ENCODE peak calls at places on chromosomes 12 and 14, in nine cellular contexts. One of them, this sample, is unnamed.

GRCh38 chr14:99242816-99243795 is 28.9 kb downstream of the BCL11B start:
- DNase-seq in CD8-positive, alpha-beta T cell: no peak
- DNase-seq in stomach: no peak
- DNase-seq in A549: no peak
- DNase-seq in breast epithelium: no peak
- DNase-seq in pancreas: no peak
- DNase-seq in body of pancreas: no peak
- DNase-seq in sigmoid colon: no peak
- DNase-seq in heart left ventricle: no peak
- DNase-seq in this sample: no peak

GRCh38 chr14:69059658-69060648 is 80.9 kb upstream of the ACTN1 start:
- DNase-seq in sigmoid colon: peak
- DNase-seq in heart left ventricle: no peak
- DNase-seq in A549: peak
- DNase-seq in pancreas: no peak
- DNase-seq in stomach: no peak
- DNase-seq in body of pancreas: no peak
- DNase-seq in CD8-positive, alpha-beta T cell: no peak
- DNase-seq in breast epithelium: no peak
- DNase-seq in this sample: no peak

GRCh38 chr14:70652871-70653270 is 11.2 kb downstream of the TTC9 start:
- DNase-seq in sigmoid colon: no peak
- DNase-seq in body of pancreas: no peak
- DNase-seq in CD8-positive, alpha-beta T cell: no peak
- DNase-seq in A549: no peak
- DNase-seq in breast epithelium: no peak
- DNase-seq in stomach: no peak
- DNase-seq in heart left ventricle: no peak
- DNase-seq in pancreas: no peak
- DNase-seq in this sample: no peak

GRCh38 chr12:46404225-46404631 is 31.7 kb upstream of the SLC38A2 start:
- DNase-seq in A549: no peak
- DNase-seq in stomach: no peak
- DNase-seq in breast epithelium: no peak
- DNase-seq in pancreas: no peak
- DNase-seq in heart left ventricle: no peak
- DNase-seq in sigmoid colon: no peak
- DNase-seq in body of pancreas: no peak
- DNase-seq in CD8-positive, alpha-beta T cell: no peak
- DNase-seq in this sample: no peak

GRCh38 chr12:65518771-65519170 is 240.3 kb downstream of the MSRB3 start:
- DNase-seq in sigmoid colon: no peak
- DNase-seq in pancreas: no peak
- DNase-seq in body of pancreas: no peak
- DNase-seq in stomach: no peak
- DNase-seq in A549: no peak
- DNase-seq in breast epithelium: no peak
- DNase-seq in CD8-positive, alpha-beta T cell: no peak
- DNase-seq in heart left ventricle: no peak
- DNase-seq in this sample: no peak

GRCh38 chr12:45598761-45599160 is 130.7 kb upstream of the ARID2 start:
- DNase-seq in breast epithelium: no peak
- DNase-seq in body of pancreas: no peak
- DNase-seq in pancreas: no peak
- DNase-seq in stomach: no peak
- DNase-seq in heart left ventricle: no peak
- DNase-seq in CD8-positive, alpha-beta T cell: no peak
- DNase-seq in sigmoid colon: no peak
- DNase-seq in A549: no peak
- DNase-seq in this sample: no peak

GRCh38 chr12:30850684-30851083 is 75.9 kb upstream of the TSPAN11 start:
- DNase-seq in body of pancreas: no peak
- DNase-seq in breast epithelium: no peak
- DNase-seq in CD8-positive, alpha-beta T cell: no peak
- DNase-seq in A549: no peak
- DNase-seq in heart left ventricle: no peak
- DNase-seq in sigmoid colon: no peak
- DNase-seq in stomach: no peak
- DNase-seq in pancreas: no peak
- DNase-seq in this sample: no peak

GRCh38 chr12:76259660-76260389 is 88.4 kb downstream of the BBS10 start:
- DNase-seq in body of pancreas: no peak
- DNase-seq in pancreas: no peak
- DNase-seq in heart left ventricle: no peak
- DNase-seq in A549: no peak
- DNase-seq in CD8-positive, alpha-beta T cell: no peak
- DNase-seq in stomach: no peak
- DNase-seq in sigmoid colon: no peak
- DNase-seq in breast epithelium: peak
- DNase-seq in this sample: peak

DNA sequence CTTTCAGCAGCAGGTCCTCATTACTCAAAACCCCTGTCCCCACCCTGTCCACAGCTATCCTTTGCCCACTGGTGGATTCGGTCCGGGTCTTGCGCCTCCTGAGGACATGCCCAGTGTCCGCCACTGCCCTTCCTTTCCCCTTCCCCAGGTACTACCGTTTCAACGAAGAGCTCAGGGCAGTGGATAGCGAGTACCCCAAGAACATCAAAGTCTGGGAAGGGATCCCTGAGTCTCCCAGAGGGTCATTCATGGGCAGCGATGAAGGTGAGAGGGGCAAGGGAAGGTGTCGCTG is 8.7 kb downstream of the MMP14 start:
- DNase-seq in heart left ventricle: no peak
- DNase-seq in CD8-positive, alpha-beta T cell: no peak
- DNase-seq in body of pancreas: no peak
- DNase-seq in sigmoid colon: no peak
- DNase-seq in breast epithelium: no peak
- DNase-seq in pancreas: no peak
- DNase-seq in stomach: no peak
- DNase-seq in A549: no peak
- DNase-seq in this sample: no peak
- H3K27ac ChIP-seq in heart left ventricle: no peak
- H3K27ac ChIP-seq in CD8-positive, alpha-beta T cell: no peak
- H3K27ac ChIP-seq in body of pancreas: no peak
- H3K27ac ChIP-seq in sigmoid colon: peak
- H3K27ac ChIP-seq in breast epithelium: peak
- H3K27ac ChIP-seq in pancreas: no peak
- H3K27ac ChIP-seq in stomach: no peak
- H3K27ac ChIP-seq in A549: no peak
- H3K27ac ChIP-seq in this sample: no peak

GRCh38 chr14:73753043-73753886 is 39.1 kb upstream of the PNMA1 start:
- DNase-seq in CD8-positive, alpha-beta T cell: no peak
- DNase-seq in heart left ventricle: no peak
- DNase-seq in A549: no peak
- DNase-seq in stomach: peak
- DNase-seq in breast epithelium: no peak
- DNase-seq in sigmoid colon: peak
- DNase-seq in pancreas: peak
- DNase-seq in body of pancreas: no peak
- DNase-seq in this sample: no peak
- H3K4me3 ChIP-seq in CD8-positive, alpha-beta T cell: peak
- H3K4me3 ChIP-seq in heart left ventricle: peak
- H3K4me3 ChIP-seq in A549: no peak
- H3K4me3 ChIP-seq in stomach: peak
- H3K4me3 ChIP-seq in breast epithelium: no peak
- H3K4me3 ChIP-seq in sigmoid colon: peak
- H3K4me3 ChIP-seq in pancreas: no peak
- H3K4me3 ChIP-seq in body of pancreas: no peak
- H3K4me3 ChIP-seq in this sample: peak

DNA sequence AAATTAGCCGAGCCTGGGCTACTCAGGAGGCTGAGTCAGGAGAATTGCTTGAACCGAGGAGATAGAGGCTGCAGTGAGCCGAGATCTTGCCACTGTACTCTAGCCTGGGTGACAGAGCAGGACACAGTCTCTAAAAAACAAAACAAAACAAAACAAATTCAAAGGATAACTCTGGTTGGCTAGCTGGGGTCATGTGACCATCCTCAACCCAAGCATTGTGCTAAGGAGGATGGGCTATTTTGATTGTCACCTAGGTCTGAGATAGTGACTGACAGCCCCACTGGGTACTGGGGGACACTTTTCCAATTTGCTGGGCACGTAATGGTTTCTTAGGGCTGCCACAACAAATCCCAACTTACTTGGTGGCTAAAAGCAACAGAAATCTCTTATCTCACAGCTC is 11.9 kb downstream of the DGLUCY start:
- DNase-seq in A549: no peak
- DNase-seq in stomach: no peak
- DNase-seq in breast epithelium: no peak
- DNase-seq in body of pancreas: no peak
- DNase-seq in sigmoid colon: no peak
- DNase-seq in pancreas: no peak
- DNase-seq in heart left ventricle: no peak
- DNase-seq in CD8-positive, alpha-beta T cell: no peak
- DNase-seq in this sample: no peak
- H3K27ac ChIP-seq in A549: no peak
- H3K27ac ChIP-seq in stomach: peak
- H3K27ac ChIP-seq in breast epithelium: peak
- H3K27ac ChIP-seq in body of pancreas: no peak
- H3K27ac ChIP-seq in sigmoid colon: peak
- H3K27ac ChIP-seq in pancreas: no peak
- H3K27ac ChIP-seq in heart left ventricle: peak
- H3K27ac ChIP-seq in CD8-positive, alpha-beta T cell: no peak
- H3K27ac ChIP-seq in this sample: peak

DNA sequence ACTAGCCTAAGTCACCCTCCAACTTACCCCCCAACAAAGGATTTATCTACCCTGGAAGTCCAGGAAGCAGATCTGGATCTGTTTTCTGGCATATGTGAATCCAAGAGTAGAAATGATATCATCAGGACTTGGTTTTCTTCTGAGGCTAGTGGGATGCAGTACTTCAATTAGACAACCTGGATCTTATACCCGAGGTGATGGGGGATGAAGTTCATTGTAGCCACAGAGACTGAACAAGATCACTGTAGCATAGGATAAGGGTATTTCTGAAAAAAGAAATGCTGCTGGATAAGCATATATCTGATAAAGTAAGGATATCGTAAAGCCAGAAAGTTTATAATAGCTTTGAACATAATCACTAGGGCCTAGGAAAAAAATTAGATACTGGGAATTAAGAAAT is 174.4 kb downstream of the FOXA1 start:
- DNase-seq in sigmoid colon: no peak
- DNase-seq in heart left ventricle: no peak
- DNase-seq in stomach: no peak
- DNase-seq in body of pancreas: no peak
- DNase-seq in CD8-positive, alpha-beta T cell: no peak
- DNase-seq in pancreas: no peak
- DNase-seq in breast epithelium: no peak
- DNase-seq in A549: no peak
- DNase-seq in this sample: no peak
- H3K4me3 ChIP-seq in sigmoid colon: no peak
- H3K4me3 ChIP-seq in heart left ventricle: no peak
- H3K4me3 ChIP-seq in stomach: no peak
- H3K4me3 ChIP-seq in body of pancreas: no peak
- H3K4me3 ChIP-seq in CD8-positive, alpha-beta T cell: no peak
- H3K4me3 ChIP-seq in pancreas: no peak
- H3K4me3 ChIP-seq in breast epithelium: no peak
- H3K4me3 ChIP-seq in A549: no peak
- H3K4me3 ChIP-seq in this sample: no peak

GRCh38 chr14:67519406-67519805 is 13.7 kb upstream of the PLEKHH1 start:
- DNase-seq in CD8-positive, alpha-beta T cell: no peak
- DNase-seq in stomach: no peak
- DNase-seq in A549: no peak
- DNase-seq in heart left ventricle: no peak
- DNase-seq in breast epithelium: no peak
- DNase-seq in body of pancreas: no peak
- DNase-seq in pancreas: no peak
- DNase-seq in sigmoid colon: no peak
- DNase-seq in this sample: no peak
- H3K27ac ChIP-seq in CD8-positive, alpha-beta T cell: no peak
- H3K27ac ChIP-seq in stomach: no peak
- H3K27ac ChIP-seq in A549: no peak
- H3K27ac ChIP-seq in heart left ventricle: no peak
- H3K27ac ChIP-seq in breast epithelium: no peak
- H3K27ac ChIP-seq in body of pancreas: no peak
- H3K27ac ChIP-seq in pancreas: no peak
- H3K27ac ChIP-seq in sigmoid colon: no peak
- H3K27ac ChIP-seq in this sample: no peak

DNA sequence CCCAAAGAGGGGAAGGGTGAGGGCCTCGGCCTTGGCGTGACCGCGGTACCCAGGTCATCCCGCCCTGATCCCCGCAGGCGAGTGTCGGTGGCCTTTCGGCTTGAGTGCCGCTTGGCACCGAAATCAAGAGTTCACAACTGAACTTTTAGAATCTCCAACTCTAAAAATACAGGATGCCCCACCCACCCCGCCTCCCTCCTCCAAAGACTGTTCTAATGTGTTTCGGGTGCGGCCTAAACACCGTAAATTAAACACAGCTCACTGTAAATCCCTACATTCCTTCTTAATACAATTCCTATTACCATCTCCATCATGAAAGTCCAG is 11.4 kb downstream of the SCNN1A start:
- DNase-seq in pancreas: no peak
- DNase-seq in body of pancreas: no peak
- DNase-seq in sigmoid colon: no peak
- DNase-seq in heart left ventricle: no peak
- DNase-seq in CD8-positive, alpha-beta T cell: no peak
- DNase-seq in A549: no peak
- DNase-seq in breast epithelium: no peak
- DNase-seq in stomach: no peak
- DNase-seq in this sample: no peak
- H3K4me3 ChIP-seq in pancreas: peak
- H3K4me3 ChIP-seq in body of pancreas: peak
- H3K4me3 ChIP-seq in sigmoid colon: peak
- H3K4me3 ChIP-seq in heart left ventricle: peak
- H3K4me3 ChIP-seq in CD8-positive, alpha-beta T cell: peak
- H3K4me3 ChIP-seq in A549: peak
- H3K4me3 ChIP-seq in breast epithelium: peak
- H3K4me3 ChIP-seq in stomach: peak
- H3K4me3 ChIP-seq in this sample: peak

This sample was measured in gastrocnemius medialis.